ENCODE peak calls at places on chromosome 2, in five cellular contexts. F is AG10803, N is astrocyte, O is Peyer's patch, P is adrenal gland. Q is an unnamed sample.

GRCh38 chr2:39996653-39997080 is 217.6 kb upstream of the THUMPD2 start:
- DNase-seq in F (peak), N (peak), O (no peak), P (no peak), Q (no peak)

GRCh38 chr2:227932403-227932802 is 61.0 kb downstream of the DAW1 start:
- DNase-seq in F (no peak), N (no peak), O (no peak), P (no peak), Q (no peak)

GRCh38 chr2:221853297-221853696 is 281.2 kb upstream of the EPHA4 start:
- DNase-seq in F (no peak), N (no peak), O (no peak), P (no peak), Q (no peak)

GRCh38 chr2:29119211-29119610 is 4.0 kb downstream of the CLIP4 start:
- DNase-seq in F (no peak), N (no peak), O (no peak), P (no peak), Q (no peak)

GRCh38 chr2:58553937-58554336 is 312.8 kb upstream of the FANCL start:
- DNase-seq in F (peak), N (no peak), O (no peak), P (no peak), Q (no peak)

GRCh38 chr2:172974762-172975161 is 100.9 kb upstream of the MAP3K20 start:
- DNase-seq in F (no peak), N (no peak), O (no peak), P (no peak), Q (no peak)

GRCh38 chr2:14072338-14072737 is 560.2 kb upstream of the LRATD1 start:
- DNase-seq in F (no peak), N (peak), O (no peak), P (no peak), Q (no peak)

GRCh38 chr2:45813003-45813601 is 161.6 kb downstream of the PRKCE start:
- DNase-seq in F (no peak), N (peak), O (no peak), P (no peak), Q (no peak)

GRCh38 chr2:208064220-208064951 is 39.1 kb upstream of the PLEKHM3 start:
- DNase-seq in F (peak), N (peak), O (no peak), P (no peak), Q (no peak)

GRCh38 chr2:113686537-113686936 is 59.5 kb downstream of the RABL2A start:
- DNase-seq in F (no peak), N (no peak), O (no peak), P (no peak), Q (no peak)

GRCh38 chr2:238881353-238882082 is 33.6 kb downstream of the TWIST2 start:
- DNase-seq in F (no peak), N (no peak), O (no peak), P (no peak), Q (no peak)

GRCh38 chr2:100008960-100009359 is 133.4 kb downstream of the AFF3 start:
- DNase-seq in F (peak), N (peak), O (no peak), P (no peak), Q (no peak)

GRCh38 chr2:114405486-114406250 is 36.8 kb upstream of the DPP10 start:
- DNase-seq in F (no peak), N (no peak), O (no peak), P (no peak), Q (no peak)

GRCh38 chr2:30862054-30862651 is 54.9 kb upstream of the CAPN13 start:
- DNase-seq in F (peak), N (peak), O (no peak), P (peak), Q (no peak)

GRCh38 chr2:140895378-140895777 is 1235.4 kb downstream of the LRP1B start:
- DNase-seq in F (no peak), N (no peak), O (no peak), P (no peak), Q (no peak)

GRCh38 chr2:19623488-19623887 is 265.1 kb upstream of the OSR1 start:
- DNase-seq in F (peak), N (peak), O (no peak), P (no peak), Q (no peak)

GRCh38 chr2:119430023-119430498 is 1.6 kb upstream of the TMEM37 start:
- DNase-seq in F (no peak), N (no peak), O (no peak), P (no peak), Q (no peak)

DNA sequence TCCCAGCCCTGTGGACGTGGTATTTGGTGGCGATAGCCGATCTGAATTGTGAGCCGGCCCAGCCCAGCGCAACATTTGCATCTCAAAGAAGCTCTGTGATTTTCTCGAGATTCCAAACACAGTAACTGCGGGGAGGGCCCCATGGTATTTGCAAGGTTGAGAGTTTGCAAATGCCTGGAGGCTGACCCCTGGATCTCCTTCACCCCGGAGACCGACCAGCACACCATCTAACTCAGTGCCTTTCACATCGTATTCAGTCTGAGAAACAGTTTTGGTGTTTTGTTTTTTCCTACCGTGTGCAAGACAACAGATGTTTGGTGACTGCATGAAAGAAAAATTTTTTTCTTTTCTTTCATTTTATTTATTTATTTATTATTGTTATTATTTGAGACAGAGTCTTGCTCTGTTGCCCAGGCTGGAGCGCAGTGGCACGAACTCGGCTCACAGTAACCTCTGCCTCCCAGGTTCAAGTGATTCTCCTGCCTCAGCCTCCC is 40.3 kb downstream of the MYCN start:
- DNase-seq in F (no peak), N (no peak), O (no peak), P (no peak), Q (no peak)
- H3K4me3 ChIP-seq in F (no peak), N (no peak), O (no peak), P (no peak), Q (no peak)

DNA sequence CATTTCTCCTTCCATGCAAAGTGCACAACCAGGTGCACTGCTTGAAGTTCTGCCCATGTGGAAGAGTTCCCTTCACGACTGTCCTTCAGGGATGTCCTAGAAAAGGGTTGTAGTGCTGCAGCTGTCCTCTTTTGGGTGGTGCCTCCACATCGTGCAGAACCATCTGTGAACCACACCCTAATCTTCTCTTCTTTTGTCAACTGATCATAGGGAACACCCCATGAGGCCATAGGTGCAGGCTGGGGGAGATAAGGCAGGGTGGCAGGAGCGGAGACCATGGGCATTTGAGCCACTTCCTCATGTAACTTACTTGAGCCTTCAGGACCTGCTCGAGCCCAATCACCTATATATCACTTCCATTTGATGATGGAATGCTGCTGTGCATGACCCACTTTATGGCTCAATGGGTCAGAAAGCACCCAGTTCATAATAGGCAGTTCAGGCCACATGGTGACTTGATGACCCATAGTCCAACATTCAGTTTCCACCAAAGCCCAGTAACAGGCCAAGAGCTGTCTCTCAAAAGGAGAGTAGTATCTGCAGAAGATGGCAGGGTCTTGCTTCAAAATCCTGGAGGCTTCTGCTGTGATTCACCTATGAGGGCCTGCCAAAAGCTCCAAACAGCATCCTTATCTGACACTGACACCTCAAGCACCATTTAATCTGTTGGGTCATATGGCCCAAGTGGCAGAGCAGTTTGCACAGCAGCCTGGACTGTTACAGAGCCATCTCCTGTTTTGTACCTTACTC is 84.7 kb upstream of the CYRIA start:
- DNase-seq in F (no peak), N (no peak), O (no peak), P (no peak), Q (no peak)
- TF ChIP-seq CTCF in F (no peak), N (no peak), O (no peak), P (no peak), Q (no peak)

DNA sequence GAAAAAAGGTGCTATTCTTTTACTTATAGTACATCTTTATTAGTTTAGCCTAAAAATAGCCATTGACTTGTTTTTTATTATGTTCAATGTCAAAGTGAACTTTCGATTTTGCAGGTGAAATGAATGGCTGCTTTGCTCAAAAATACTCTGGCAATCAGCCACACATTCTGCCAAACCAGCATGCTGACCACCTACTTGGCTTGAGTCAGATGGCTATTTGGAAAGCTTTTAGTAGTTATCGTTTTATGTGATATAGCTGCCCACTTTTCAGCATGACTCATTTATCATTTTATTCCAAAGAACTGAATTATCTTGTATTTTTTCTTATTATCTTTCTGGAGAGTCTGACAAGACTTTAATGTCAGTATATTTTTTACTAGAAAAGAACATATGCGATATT is 1615.8 kb upstream of the TMEFF2 start:
- DNase-seq in F (no peak), N (peak), O (no peak), P (no peak), Q (no peak)
- H3K4me3 ChIP-seq in F (no peak), N (no peak), O (no peak), P (no peak), Q (no peak)

DNA sequence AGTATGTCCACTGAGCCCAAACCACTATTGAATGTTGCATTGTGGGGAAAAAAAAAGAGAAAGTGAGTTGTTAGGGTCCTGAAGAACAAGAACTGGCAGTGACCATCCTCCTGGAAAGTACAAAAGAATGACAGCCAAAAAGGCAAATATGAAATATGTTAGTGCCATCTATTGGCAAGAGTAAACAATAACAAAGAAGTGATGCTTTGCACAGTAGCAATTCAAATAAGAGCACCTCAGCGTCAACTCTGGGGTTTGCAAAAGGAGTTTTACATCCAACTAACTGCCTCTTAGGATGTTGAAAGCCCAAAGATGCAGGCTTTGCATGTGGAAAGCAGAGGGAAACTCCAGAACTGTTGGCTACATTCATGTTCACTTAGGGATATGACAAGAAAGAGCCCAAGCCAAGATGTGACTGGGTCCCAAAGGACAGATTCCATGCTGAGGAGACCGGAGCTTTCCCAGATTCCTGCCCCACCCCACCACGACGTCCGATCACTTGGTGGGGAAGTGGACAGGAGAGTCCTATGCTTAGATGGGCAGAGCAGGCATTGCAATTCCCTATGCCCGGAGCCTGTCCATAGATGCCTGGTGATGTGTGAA is 15.6 kb downstream of the TRABD2A start:
- DNase-seq in F (peak), N (no peak), O (no peak), P (no peak), Q (no peak)
- TF ChIP-seq CTCF in F (peak), N (peak), O (peak), P (peak), Q (no peak)

DNA sequence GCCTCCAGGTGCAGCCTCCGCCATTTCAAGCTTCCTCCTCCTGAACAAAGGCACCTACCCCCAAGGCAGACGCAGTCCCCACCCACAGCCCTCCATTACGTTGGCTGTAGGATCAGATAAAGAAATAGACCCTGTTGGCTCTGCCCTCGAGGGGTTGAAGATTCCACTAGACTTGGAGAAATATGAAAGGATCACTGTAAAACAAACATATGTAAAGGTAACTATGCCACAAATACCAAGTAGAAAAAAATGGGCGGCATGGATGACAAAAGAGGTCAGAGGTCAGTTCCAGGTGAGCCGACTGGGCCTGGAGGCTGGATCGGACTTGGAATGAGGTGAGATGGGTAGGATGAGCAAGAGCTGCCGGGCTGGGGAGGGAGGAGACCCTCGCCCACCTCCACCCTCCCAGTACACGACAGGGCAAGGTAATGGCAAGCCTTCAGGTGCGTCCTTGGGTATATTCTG is 84.8 kb upstream of the POMC start:
- DNase-seq in F (no peak), N (no peak), O (no peak), P (no peak), Q (no peak)
- H3K4me3 ChIP-seq in F (no peak), N (peak), O (no peak), P (no peak), Q (peak)

GRCh38 chr2:223457301-223457700 is 144.9 kb downstream of the SCG2 start:
- DNase-seq in F (no peak), N (peak), O (no peak), P (no peak), Q (no peak)

GRCh38 chr2:223464071-223464470 is 138.1 kb downstream of the SCG2 start:
- DNase-seq in F (no peak), N (peak), O (no peak), P (no peak), Q (no peak)

GRCh38 chr2:223460774-223461211 is 141.4 kb downstream of the SCG2 start:
- DNase-seq in F (peak), N (peak), O (no peak), P (no peak), Q (no peak)

GRCh38 chr2:223459328-223459939 is 142.7 kb downstream of the SCG2 start:
- DNase-seq in F (no peak), N (peak), O (no peak), P (no peak), Q (no peak)
- TF ChIP-seq CTCF in F (peak), N (peak), O (peak), P (no peak), Q (peak)

Q was measured in psoas muscle.